ENCODE peak calls at places on chromosomes 5 and 9, in four cellular contexts. O is mesenteric fat pad, X is A673, D is Kasumi-1. J is an unnamed sample.

GRCh38 chr5:118558871-118559270 is 429.5 kb downstream of the DTWD2 start:
- DNase-seq in D (no peak), X (no peak), O (no peak), J (peak; percentile 37)

GRCh38 chr5:173472784-173473278 is 143.6 kb downstream of the BOD1 start:
- DNase-seq in O (no peak), X (no peak), D (no peak), J (no peak)

GRCh38 chr5:53151713-53152458 is 42.3 kb upstream of the MOCS2 start:
- DNase-seq in O (no peak), D (no peak), X (peak; percentile 63), J (peak; percentile 63)

GRCh38 chr5:17217421-17218352 is at the start of gene BASP1:
- DNase-seq in D (peak; percentile 47), X (peak; percentile 94), O (peak; percentile 92), J (peak; percentile 84)

GRCh38 chr5:151612689-151613427 is 21.7 kb upstream of the FAT2 start:
- DNase-seq in O (no peak), D (no peak), X (no peak), J (peak; percentile 99)

GRCh38 chr9:23659346-23660006 is 166.6 kb downstream of the ELAVL2 start:
- DNase-seq in O (no peak), D (no peak), X (no peak), J (peak; percentile 72)

GRCh38 chr9:128494108-128494742 is 10.3 kb upstream of the GLE1 start:
- DNase-seq in D (peak; percentile 97), X (peak; percentile 26), O (peak; percentile 91), J (no peak)

GRCh38 chr5:119551819-119552218 is 77.5 kb upstream of the FAM170A start:
- DNase-seq in O (no peak), X (no peak), D (no peak), J (no peak)

GRCh38 chr5:138824924-138825863 is 49.9 kb downstream of the LRRTM2 start:
- DNase-seq in X (peak; percentile 31), O (no peak), D (peak; percentile 23), J (peak; percentile 13)

GRCh38 chr9:75775966-75776691 is 114.3 kb upstream of the PCSK5 start:
- DNase-seq in D (no peak), O (no peak), X (no peak), J (no peak)